ENCODE peak calls at places on chromosomes 4 and X, in four cellular contexts. One of them, this sample, is unnamed.
A peak's percentile ranks its signal among the peaks of the same experiment; 100 is the strongest.

GRCh38 chrX:154368630-154369452 is 5.6 kb downstream of the FLNA start:
- DNase-seq in HepG2: peak; percentile 66
- DNase-seq in K562: peak; percentile 73
- DNase-seq in SK-N-SH: no peak
- DNase-seq in this sample: peak; percentile 60

GRCh38 chrX:149374751-149375150 is 130.4 kb downstream of the IDS start:
- DNase-seq in HepG2: no peak
- DNase-seq in K562: no peak
- DNase-seq in SK-N-SH: no peak
- DNase-seq in this sample: no peak

GRCh38 chr4:2044542-2045517 is 14.3 kb upstream of the NAT8L start:
- DNase-seq in HepG2: no peak
- DNase-seq in K562: no peak
- DNase-seq in SK-N-SH: no peak
- DNase-seq in this sample: no peak

GRCh38 chr4:120830204-120830603 is 92.3 kb downstream of the PRDM5 start:
- DNase-seq in HepG2: no peak
- DNase-seq in K562: no peak
- DNase-seq in SK-N-SH: peak; percentile 55
- DNase-seq in this sample: no peak

GRCh38 chr4:67261971-67262370 is 283.3 kb downstream of the CENPC start:
- DNase-seq in HepG2: no peak
- DNase-seq in K562: no peak
- DNase-seq in SK-N-SH: no peak
- DNase-seq in this sample: no peak

GRCh38 chrX:104697264-104697663 is 131.3 kb downstream of the IL1RAPL2 start:
- DNase-seq in HepG2: no peak
- DNase-seq in K562: no peak
- DNase-seq in SK-N-SH: no peak
- DNase-seq in this sample: no peak

GRCh38 chr4:110084154-110084553 is 114.3 kb downstream of the ELOVL6 start:
- DNase-seq in HepG2: no peak
- DNase-seq in K562: no peak
- DNase-seq in SK-N-SH: no peak
- DNase-seq in this sample: no peak

GRCh38 chr4:31585503-31585902 is 865.3 kb downstream of the PCDH7 start:
- DNase-seq in HepG2: no peak
- DNase-seq in K562: no peak
- DNase-seq in SK-N-SH: no peak
- DNase-seq in this sample: no peak

GRCh38 chrX:47216393-47216925 is 2.0 kb upstream of the CDK16 start:
- DNase-seq in HepG2: no peak
- DNase-seq in K562: no peak
- DNase-seq in SK-N-SH: no peak
- DNase-seq in this sample: no peak

GRCh38 chrX:14528629-14529287 is 578 bp upstream of the GLRA2 start:
- DNase-seq in HepG2: peak; percentile 10
- DNase-seq in K562: peak; percentile 16
- DNase-seq in SK-N-SH: peak; percentile 27
- DNase-seq in this sample: peak; percentile 4

GRCh38 chrX:132837971-132838370 is 120.5 kb downstream of the HS6ST2 start:
- DNase-seq in HepG2: no peak
- DNase-seq in K562: no peak
- DNase-seq in SK-N-SH: no peak
- DNase-seq in this sample: no peak

GRCh38 chr4:49709775-49710174 is 723.7 kb downstream of the CWH43 start:
- DNase-seq in HepG2: no peak
- DNase-seq in K562: no peak
- DNase-seq in SK-N-SH: no peak
- DNase-seq in this sample: no peak

GRCh38 chr4:95167809-95168208 is 381.0 kb downstream of the UNC5C start:
- DNase-seq in HepG2: no peak
- DNase-seq in K562: no peak
- DNase-seq in SK-N-SH: no peak
- DNase-seq in this sample: no peak

GRCh38 chr4:3136454-3136853 is 62.0 kb downstream of the HTT start:
- DNase-seq in HepG2: no peak
- DNase-seq in K562: no peak
- DNase-seq in SK-N-SH: no peak
- DNase-seq in this sample: no peak

GRCh38 chr4:53189011-53189410 is 176.8 kb downstream of the SCFD2 start:
- DNase-seq in HepG2: no peak
- DNase-seq in K562: no peak
- DNase-seq in SK-N-SH: no peak
- DNase-seq in this sample: no peak

GRCh38 chrX:135484636-135485289 is 35.7 kb upstream of the INTS6L start:
- DNase-seq in HepG2: peak; percentile 2
- DNase-seq in K562: peak; percentile 13
- DNase-seq in SK-N-SH: peak; percentile 21
- DNase-seq in this sample: no peak

GRCh38 chrX:106862972-106863688 is 40.0 kb downstream of the RIPPLY1 start:
- DNase-seq in HepG2: peak; percentile 3
- DNase-seq in K562: no peak
- DNase-seq in SK-N-SH: peak; percentile 24
- DNase-seq in this sample: no peak

GRCh38 chrX:123648028-123648810 is 84.6 kb downstream of the THOC2 start:
- DNase-seq in HepG2: peak; percentile 81
- DNase-seq in K562: no peak
- DNase-seq in SK-N-SH: no peak
- DNase-seq in this sample: no peak

GRCh38 chr4:76732246-76732645 is 165.7 kb downstream of the SOWAHB start:
- DNase-seq in HepG2: no peak
- DNase-seq in K562: no peak
- DNase-seq in SK-N-SH: no peak
- DNase-seq in this sample: no peak

DNA sequence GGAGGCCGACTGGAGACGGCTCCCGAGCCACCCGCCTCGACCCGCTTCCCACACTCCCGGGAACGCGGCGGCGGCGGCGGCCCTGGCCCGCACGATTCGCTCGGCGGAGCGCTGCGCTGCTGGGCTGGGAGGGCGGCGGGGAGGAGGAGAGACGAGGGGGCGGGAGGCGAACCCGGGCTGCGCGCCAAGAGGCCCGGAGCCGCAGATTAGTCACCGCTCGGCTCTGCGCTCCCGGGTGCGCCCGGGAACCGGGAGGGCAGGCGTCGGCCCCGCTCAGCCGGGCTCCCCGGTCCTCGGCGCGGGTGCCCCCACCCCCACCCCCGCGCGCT is 11.2 kb upstream of the BCOR start:
- DNase-seq in HepG2: no peak
- DNase-seq in K562: peak; percentile 69
- DNase-seq in SK-N-SH: peak; percentile 82
- DNase-seq in this sample: no peak
- TF ChIP-seq NFIC in HepG2: no peak
- TF ChIP-seq NFIC in K562: peak; percentile 90
- TF ChIP-seq NFIC in SK-N-SH: peak; percentile 68
- TF ChIP-seq NFIC in this sample: no peak

DNA sequence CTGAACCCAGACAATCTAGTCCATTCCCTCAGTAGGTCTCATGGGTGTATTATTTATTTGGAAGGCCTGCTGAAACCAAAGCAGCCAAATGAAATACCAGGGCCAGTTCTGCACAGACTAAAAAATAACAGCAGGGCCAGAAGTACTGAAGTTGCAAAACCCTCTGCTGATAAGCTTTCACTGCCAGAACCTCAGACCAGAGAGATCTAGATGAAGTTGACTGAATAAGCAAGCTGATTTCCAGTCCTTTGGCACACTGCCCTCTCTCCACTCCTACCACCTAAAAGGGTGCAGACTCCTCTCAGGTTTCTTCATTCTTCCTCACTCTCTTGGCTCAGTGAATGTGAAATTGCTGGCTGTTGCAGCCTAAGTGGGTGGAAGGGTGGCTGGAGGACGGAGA is 276.7 kb upstream of the KLF3 start:
- DNase-seq in HepG2: peak; percentile 50
- DNase-seq in K562: no peak
- DNase-seq in SK-N-SH: peak; percentile 23
- DNase-seq in this sample: no peak
- TF ChIP-seq CHD2 in HepG2: no peak
- TF ChIP-seq CHD2 in K562: no peak
- TF ChIP-seq CHD2 in SK-N-SH: no peak
- TF ChIP-seq CHD2 in this sample: no peak

GRCh38 chrX:25034889-25035288 is 19.1 kb upstream of the ARX start:
- DNase-seq in HepG2: peak; percentile 4
- DNase-seq in K562: no peak
- DNase-seq in SK-N-SH: no peak
- DNase-seq in this sample: no peak
- TF ChIP-seq NFIC in HepG2: no peak
- TF ChIP-seq NFIC in K562: no peak
- TF ChIP-seq NFIC in SK-N-SH: no peak
- TF ChIP-seq NFIC in this sample: no peak

GRCh38 chr4:25861951-25862410 is 807 bp downstream of the SEL1L3 start:
- DNase-seq in HepG2: no peak
- DNase-seq in K562: no peak
- DNase-seq in SK-N-SH: no peak
- DNase-seq in this sample: no peak
- TF ChIP-seq CHD2 in HepG2: no peak
- TF ChIP-seq CHD2 in K562: no peak
- TF ChIP-seq CHD2 in SK-N-SH: no peak
- TF ChIP-seq CHD2 in this sample: no peak

GRCh38 chr4:74366367-74366891 is 1.5 kb downstream of the EREG start:
- DNase-seq in HepG2: no peak
- DNase-seq in K562: no peak
- DNase-seq in SK-N-SH: no peak
- DNase-seq in this sample: no peak
- TF ChIP-seq NFIC in HepG2: no peak
- TF ChIP-seq NFIC in K562: no peak
- TF ChIP-seq NFIC in SK-N-SH: no peak
- TF ChIP-seq NFIC in this sample: no peak

GRCh38 chr4:93764647-93765246 is 63.8 kb upstream of the ATOH1 start:
- DNase-seq in HepG2: peak; percentile 18
- DNase-seq in K562: peak; percentile 24
- DNase-seq in SK-N-SH: peak; percentile 33
- DNase-seq in this sample: no peak
- TF ChIP-seq CHD2 in HepG2: no peak
- TF ChIP-seq CHD2 in K562: no peak
- TF ChIP-seq CHD2 in SK-N-SH: no peak
- TF ChIP-seq CHD2 in this sample: no peak

GRCh38 chr4:100511906-100512305 is 5.9 kb downstream of the EMCN start:
- DNase-seq in HepG2: no peak
- DNase-seq in K562: no peak
- DNase-seq in SK-N-SH: no peak
- DNase-seq in this sample: no peak

GRCh38 chr4:100516225-100516624 is 1.6 kb downstream of the EMCN start:
- DNase-seq in HepG2: no peak
- DNase-seq in K562: no peak
- DNase-seq in SK-N-SH: no peak
- DNase-seq in this sample: no peak

GRCh38 chr4:100508691-100509090 is 9.1 kb downstream of the EMCN start:
- DNase-seq in HepG2: no peak
- DNase-seq in K562: no peak
- DNase-seq in SK-N-SH: no peak
- DNase-seq in this sample: no peak

GRCh38 chr4:100509386-100509785 is 8.4 kb downstream of the EMCN start:
- DNase-seq in HepG2: no peak
- DNase-seq in K562: no peak
- DNase-seq in SK-N-SH: no peak
- DNase-seq in this sample: no peak

DNA sequence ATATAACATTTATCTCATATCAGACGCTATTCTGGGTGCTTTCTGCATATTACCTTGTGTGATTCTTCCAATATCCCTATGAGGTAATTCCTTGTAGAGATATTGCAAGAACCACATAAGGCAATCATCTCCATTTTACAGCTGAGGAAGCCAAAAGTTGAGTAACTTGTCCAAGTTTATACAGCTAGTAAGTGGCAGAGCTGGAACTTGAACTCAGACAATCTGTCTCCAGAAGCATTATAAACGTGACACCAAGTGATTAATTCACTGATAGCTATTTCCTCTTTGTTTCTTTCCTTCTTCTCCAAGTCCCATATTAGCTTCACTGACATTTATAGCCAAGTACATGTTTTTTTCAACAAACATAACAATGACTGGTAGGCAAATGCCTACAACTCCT is 7.3 kb downstream of the EMCN start:
- DNase-seq in HepG2: no peak
- DNase-seq in K562: no peak
- DNase-seq in SK-N-SH: no peak
- DNase-seq in this sample: no peak
- TF ChIP-seq NFIC in HepG2: no peak
- TF ChIP-seq NFIC in K562: no peak
- TF ChIP-seq NFIC in SK-N-SH: no peak
- TF ChIP-seq NFIC in this sample: no peak

GRCh38 chr4:161101881-161102280 is 1061.9 kb downstream of the FSTL5 start:
- DNase-seq in HepG2: no peak
- DNase-seq in K562: no peak
- DNase-seq in SK-N-SH: no peak
- DNase-seq in this sample: no peak

DNA sequence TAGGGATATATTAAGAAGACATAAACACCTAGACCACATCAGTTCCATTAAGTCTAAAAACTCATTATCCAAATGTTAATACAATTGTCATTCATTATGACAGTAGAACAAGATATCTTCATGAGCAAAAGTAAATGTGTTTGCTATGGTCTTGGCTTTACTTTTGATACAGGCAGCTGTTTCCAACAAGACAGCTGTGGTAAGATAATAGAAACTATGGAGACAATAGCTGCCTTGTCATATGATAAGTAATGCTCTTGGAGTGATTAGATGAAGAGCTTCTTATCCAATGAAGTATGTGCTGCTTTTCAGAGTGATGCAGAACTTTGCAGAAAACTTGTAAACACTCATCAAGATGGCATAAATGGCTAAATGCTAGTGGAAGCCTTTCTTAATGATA is 1066.0 kb downstream of the FSTL5 start:
- DNase-seq in HepG2: no peak
- DNase-seq in K562: no peak
- DNase-seq in SK-N-SH: no peak
- DNase-seq in this sample: no peak
- TF ChIP-seq CHD2 in HepG2: no peak
- TF ChIP-seq CHD2 in K562: no peak
- TF ChIP-seq CHD2 in SK-N-SH: no peak
- TF ChIP-seq CHD2 in this sample: no peak

This sample was measured in GM12878.